ENCODE peak calls at places on chromosomes 13 and 19, in seven cellular contexts. A is K562, Q is Panc1, M is HCT116, J is GM12878, P is H1, I is HepG2. B is an unnamed sample.

GRCh38 chr19:51503891-51504290 is 2.3 kb upstream of the SIGLEC12 start:
- DNase-seq in A (no peak), Q (no peak), M (no peak), J (no peak), P (no peak), I (no peak), B (no peak)

GRCh38 chr13:30963794-30964193 is 31.3 kb downstream of the TEX26 start:
- DNase-seq in A (no peak), Q (no peak), M (no peak), J (no peak), P (no peak), I (no peak), B (no peak)

GRCh38 chr13:96492758-96493157 is 402.9 kb downstream of the HS6ST3 start:
- DNase-seq in A (no peak), Q (no peak), M (no peak), J (no peak), P (no peak), I (no peak), B (no peak)

GRCh38 chr19:48637948-48638830 is 1.0 kb upstream of the DBP start:
- DNase-seq in A (peak; percentile 91), Q (peak; percentile 48), M (peak; percentile 98), J (no peak), P (peak; percentile 82), I (peak; percentile 75), B (peak; percentile 93)

GRCh38 chr19:1027020-1027952 is 878 bp downstream of the CNN2 start:
- DNase-seq in A (no peak), Q (no peak), M (no peak), J (no peak), P (no peak), I (no peak), B (no peak)

GRCh38 chr13:79503069-79503468 is 22.1 kb downstream of the NDFIP2 start:
- DNase-seq in A (peak; percentile 4), Q (no peak), M (no peak), J (no peak), P (no peak), I (no peak), B (no peak)

GRCh38 chr19:54297759-54298305 is 15.1 kb downstream of the LILRA5 start:
- DNase-seq in A (no peak), Q (no peak), M (peak; percentile 3), J (no peak), P (no peak), I (no peak), B (no peak)

GRCh38 chr13:19845758-19846157 is 17.7 kb downstream of the ZMYM5 start:
- DNase-seq in A (peak; percentile 35), Q (peak; percentile 77), M (peak; percentile 77), J (no peak), P (no peak), I (peak; percentile 57), B (peak; percentile 32)

GRCh38 chr19:5101871-5102270 is 133.0 kb downstream of the KDM4B start:
- DNase-seq in A (no peak), Q (no peak), M (no peak), J (no peak), P (no peak), I (no peak), B (no peak)

GRCh38 chr19:5103812-5104410 is 135.0 kb downstream of the KDM4B start:
- DNase-seq in A (no peak), Q (no peak), M (no peak), J (no peak), P (no peak), I (no peak), B (no peak)

GRCh38 chr19:5104871-5105351 is 136.0 kb downstream of the KDM4B start:
- DNase-seq in A (no peak), Q (no peak), M (no peak), J (no peak), P (no peak), I (peak; percentile 35), B (no peak)

GRCh38 chr19:5102520-5102919 is 133.6 kb downstream of the KDM4B start:
- DNase-seq in A (no peak), Q (no peak), M (no peak), J (no peak), P (no peak), I (no peak), B (no peak)

DNA sequence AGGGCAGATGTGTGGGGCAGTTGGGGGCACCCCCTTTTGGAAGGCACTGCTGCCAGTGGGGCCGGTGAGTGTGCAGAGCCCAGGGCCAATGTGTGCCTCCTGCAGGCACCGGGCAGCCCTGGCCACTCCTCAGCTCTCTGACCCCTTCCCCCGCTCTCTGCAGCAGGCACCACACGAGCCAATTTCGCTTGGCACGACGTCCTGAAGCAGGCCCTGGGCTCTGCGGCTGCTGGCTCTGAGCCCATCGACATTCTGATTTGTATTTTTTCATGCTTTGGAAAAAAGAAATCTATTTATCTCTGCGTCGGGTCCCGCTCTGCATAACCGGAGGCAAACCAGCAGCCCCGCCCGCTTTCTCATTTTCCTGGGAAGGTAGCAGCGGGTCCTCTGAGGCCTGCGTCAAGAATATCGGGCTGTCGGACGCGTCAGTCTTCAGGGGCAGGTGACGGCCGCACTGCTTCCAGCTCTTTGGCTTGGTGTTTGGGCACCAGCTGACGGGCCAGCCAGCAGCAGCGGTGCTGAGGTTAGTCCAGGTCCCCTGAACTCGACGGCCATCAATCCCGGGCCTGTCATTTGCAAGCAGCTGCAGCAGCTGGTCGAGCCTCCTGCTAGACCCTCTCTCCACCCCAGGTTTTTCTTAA is 134.3 kb downstream of the KDM4B start:
- DNase-seq in A (no peak), Q (no peak), M (no peak), J (no peak), P (no peak), I (no peak), B (peak; percentile 94)
- TF ChIP-seq SIN3A in A (no peak), Q (no peak), M (no peak), J (no peak), P (no peak), I (no peak), B (no peak)

GRCh38 chr19:6967962-6968361 is 53.3 kb downstream of the MBD3L2B start:
- DNase-seq in A (no peak), Q (no peak), M (no peak), J (no peak), P (no peak), I (no peak), B (no peak)

GRCh38 chr19:6970021-6970420 is 51.2 kb downstream of the MBD3L2B start:
- DNase-seq in A (no peak), Q (no peak), M (no peak), J (no peak), P (no peak), I (no peak), B (no peak)

GRCh38 chr19:6970478-6970877 is 50.8 kb downstream of the MBD3L2B start:
- DNase-seq in A (peak; percentile 45), Q (no peak), M (peak; percentile 41), J (no peak), P (no peak), I (no peak), B (peak; percentile 8)

GRCh38 chr19:6971366-6971765 is 49.9 kb downstream of the MBD3L2B start:
- DNase-seq in A (no peak), Q (no peak), M (no peak), J (no peak), P (no peak), I (no peak), B (no peak)

GRCh38 chr19:6969490-6969889 is 51.7 kb downstream of the MBD3L2B start:
- DNase-seq in A (no peak), Q (no peak), M (no peak), J (no peak), P (no peak), I (no peak), B (no peak)
- TF ChIP-seq SIN3A in A (no peak), Q (no peak), M (no peak), J (no peak), P (no peak), I (no peak), B (no peak)

GRCh38 chr19:49863935-49864320 is 3.4 kb downstream of the PNKP start:
- DNase-seq in A (no peak), Q (no peak), M (no peak), J (no peak), P (no peak), I (no peak), B (no peak)
- TF ChIP-seq SIN3A in A (no peak), Q (no peak), M (no peak), J (no peak), P (no peak), I (no peak), B (no peak)

GRCh38 chr19:10642473-10642872 is 11.7 kb upstream of the ILF3 start:
- DNase-seq in A (no peak), Q (no peak), M (no peak), J (no peak), P (no peak), I (no peak), B (peak; percentile 20)
- TF ChIP-seq SIN3A in A (no peak), Q (no peak), M (no peak), J (no peak), P (no peak), I (no peak), B (no peak)

GRCh38 chr19:4234142-4234861 is 5.0 kb downstream of the EBI3 start:
- DNase-seq in A (peak; percentile 4), Q (no peak), M (no peak), J (no peak), P (no peak), I (peak; percentile 62), B (no peak)

GRCh38 chr19:4234862-4235201 is 5.5 kb downstream of the EBI3 start:
- DNase-seq in A (peak; percentile 3), Q (no peak), M (no peak), J (no peak), P (no peak), I (no peak), B (no peak)

GRCh38 chr19:4229179-4229931 is at the start of gene EBI3:
- DNase-seq in A (peak; percentile 50), Q (no peak), M (no peak), J (peak; percentile 88), P (no peak), I (no peak), B (no peak)

GRCh38 chr19:4232614-4233281 is 3.4 kb downstream of the EBI3 start:
- DNase-seq in A (peak; percentile 13), Q (no peak), M (no peak), J (no peak), P (no peak), I (no peak), B (peak; percentile 67)

GRCh38 chr19:4233282-4233853 is 4.0 kb downstream of the EBI3 start:
- DNase-seq in A (peak; percentile 65), Q (peak; percentile 33), M (peak; percentile 48), J (no peak), P (no peak), I (peak; percentile 45), B (peak; percentile 84)
- TF ChIP-seq SIN3A in A (no peak), Q (no peak), M (no peak), J (no peak), P (no peak), I (no peak), B (no peak)

DNA sequence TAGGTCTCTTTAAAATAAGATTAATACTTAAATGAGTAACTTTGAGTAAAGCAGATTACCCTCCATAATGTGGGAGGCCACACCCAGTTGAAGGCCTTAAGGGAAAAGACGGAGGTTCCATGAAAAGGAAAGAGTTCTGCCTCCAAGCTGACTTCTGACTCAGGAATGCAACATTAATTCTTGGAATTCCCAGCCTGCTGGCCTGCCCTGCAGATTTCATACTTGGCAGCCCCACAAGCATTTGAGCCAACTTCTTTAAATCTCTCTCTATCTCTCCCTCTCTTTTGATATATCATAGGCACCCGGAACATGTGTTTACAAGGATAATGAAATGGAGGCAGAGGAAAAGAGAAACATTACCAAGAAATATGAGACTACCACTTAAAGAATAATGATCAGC is 902.3 kb upstream of the MIR17HG start:
- DNase-seq in A (no peak), Q (no peak), M (peak; percentile 10), J (no peak), P (peak; percentile 31), I (no peak), B (no peak)
- TF ChIP-seq SIN3A in A (no peak), Q (no peak), M (no peak), J (no peak), P (no peak), I (no peak), B (no peak)

GRCh38 chr19:7550169-7550770 is 14.8 kb downstream of the PNPLA6 start:
- DNase-seq in A (no peak), Q (no peak), M (no peak), J (no peak), P (no peak), I (no peak), B (peak; percentile 31)
- TF ChIP-seq SIN3A in A (no peak), Q (no peak), M (no peak), J (no peak), P (no peak), I (no peak), B (no peak)